ENCODE peak calls at places on chromosomes 1 and 21, in five cellular contexts. D is ovary, Q is tibial nerve, H is A549, F is stomach. Y is an unnamed sample.

GRCh38 chr1:212091438-212092121 is 56.0 kb downstream of the DTL start:
- DNase-seq in D (no peak), Q (no peak), H (no peak), F (no peak), Y (no peak)

GRCh38 chr1:116842654-116843053 is 67.1 kb upstream of the PTGFRN start:
- DNase-seq in D (no peak), Q (no peak), H (no peak), F (no peak), Y (no peak)

GRCh38 chr21:37276377-37276776 is 9.2 kb upstream of the VPS26C start:
- DNase-seq in D (no peak), Q (no peak), H (no peak), F (no peak), Y (no peak)

GRCh38 chr1:119159963-119160362 is 19.5 kb upstream of the WARS2 start:
- DNase-seq in D (no peak), Q (no peak), H (no peak), F (no peak), Y (no peak)

GRCh38 chr1:50704126-50704525 is 255.9 kb downstream of the FAF1 start:
- DNase-seq in D (no peak), Q (no peak), H (peak; percentile 17), F (no peak), Y (no peak)

GRCh38 chr1:57192256-57192655 is 226.4 kb upstream of the C8B start:
- DNase-seq in D (no peak), Q (no peak), H (no peak), F (no peak), Y (no peak)

GRCh38 chr1:184771190-184771691 is 16.6 kb upstream of the EDEM3 start:
- DNase-seq in D (no peak), Q (no peak), H (no peak), F (peak; percentile 33), Y (no peak)

GRCh38 chr1:117802546-117803257 is 126.7 kb downstream of the GDAP2 start:
- DNase-seq in D (no peak), Q (no peak), H (no peak), F (no peak), Y (no peak)

GRCh38 chr1:19467199-19468187 is 17.8 kb downstream of the CAPZB start:
- DNase-seq in D (no peak), Q (no peak), H (no peak), F (no peak), Y (no peak)

GRCh38 chr1:19466112-19466561 is 19.2 kb downstream of the CAPZB start:
- DNase-seq in D (peak; percentile 76), Q (no peak), H (no peak), F (no peak), Y (no peak)

GRCh38 chr1:19463204-19463803 is 22.0 kb downstream of the CAPZB start:
- DNase-seq in D (no peak), Q (no peak), H (no peak), F (no peak), Y (no peak)

GRCh38 chr1:19465123-19465522 is 20.2 kb downstream of the CAPZB start:
- DNase-seq in D (no peak), Q (no peak), H (no peak), F (no peak), Y (peak; percentile 86)

DNA sequence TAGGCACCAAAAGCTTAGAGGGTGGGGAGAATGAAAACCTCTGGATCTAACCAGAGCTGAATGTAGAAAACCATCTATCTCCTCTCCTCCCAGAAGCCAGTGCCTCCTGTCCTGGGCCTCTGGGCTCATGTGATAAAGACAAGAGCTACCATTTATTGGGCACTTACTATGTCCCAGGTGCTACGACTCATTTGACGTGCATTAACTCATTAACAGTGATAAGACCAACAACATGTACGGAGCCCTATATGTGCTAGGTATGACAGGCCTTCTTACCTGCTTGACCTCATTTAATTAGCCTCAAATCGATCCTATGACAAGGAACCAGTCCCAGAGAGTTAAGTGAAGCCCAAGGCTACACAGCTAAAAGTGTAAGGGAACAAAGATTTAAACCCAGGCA is 19.7 kb downstream of the CAPZB start:
- DNase-seq in D (no peak), Q (no peak), H (no peak), F (no peak), Y (no peak)
- H3K4me1 ChIP-seq in D (peaks cover 47% of the 10 kb centered on the region), Q (no peaks in the 10 kb centered on the region), H (peaks cover 33% of the 10 kb centered on the region), F (peaks cover 98% of the 10 kb centered on the region), Y (peaks cover 48% of the 10 kb centered on the region)

GRCh38 chr1:84509029-84509428 is 2.6 kb upstream of the GNG5 start:
- DNase-seq in D (no peak), Q (no peak), H (no peak), F (no peak), Y (no peak)

GRCh38 chr1:84508510-84508909 is 2.1 kb upstream of the GNG5 start:
- DNase-seq in D (no peak), Q (no peak), H (no peak), F (no peak), Y (no peak)

GRCh38 chr1:84510668-84511067 is 4.3 kb upstream of the GNG5 start:
- DNase-seq in D (no peak), Q (no peak), H (no peak), F (no peak), Y (no peak)

GRCh38 chr1:84506729-84507453 is 510 bp upstream of the GNG5 start:
- DNase-seq in D (no peak), Q (no peak), H (no peak), F (no peak), Y (no peak)

GRCh38 chr1:84510165-84510564 is 3.8 kb upstream of the GNG5 start:
- DNase-seq in D (no peak), Q (no peak), H (no peak), F (no peak), Y (no peak)
- H3K27ac ChIP-seq in D (no peak overlapping the region), Q (no peak overlapping the region), H (no peak overlapping the region), F (no peak overlapping the region), Y (no peak overlapping the region)

DNA sequence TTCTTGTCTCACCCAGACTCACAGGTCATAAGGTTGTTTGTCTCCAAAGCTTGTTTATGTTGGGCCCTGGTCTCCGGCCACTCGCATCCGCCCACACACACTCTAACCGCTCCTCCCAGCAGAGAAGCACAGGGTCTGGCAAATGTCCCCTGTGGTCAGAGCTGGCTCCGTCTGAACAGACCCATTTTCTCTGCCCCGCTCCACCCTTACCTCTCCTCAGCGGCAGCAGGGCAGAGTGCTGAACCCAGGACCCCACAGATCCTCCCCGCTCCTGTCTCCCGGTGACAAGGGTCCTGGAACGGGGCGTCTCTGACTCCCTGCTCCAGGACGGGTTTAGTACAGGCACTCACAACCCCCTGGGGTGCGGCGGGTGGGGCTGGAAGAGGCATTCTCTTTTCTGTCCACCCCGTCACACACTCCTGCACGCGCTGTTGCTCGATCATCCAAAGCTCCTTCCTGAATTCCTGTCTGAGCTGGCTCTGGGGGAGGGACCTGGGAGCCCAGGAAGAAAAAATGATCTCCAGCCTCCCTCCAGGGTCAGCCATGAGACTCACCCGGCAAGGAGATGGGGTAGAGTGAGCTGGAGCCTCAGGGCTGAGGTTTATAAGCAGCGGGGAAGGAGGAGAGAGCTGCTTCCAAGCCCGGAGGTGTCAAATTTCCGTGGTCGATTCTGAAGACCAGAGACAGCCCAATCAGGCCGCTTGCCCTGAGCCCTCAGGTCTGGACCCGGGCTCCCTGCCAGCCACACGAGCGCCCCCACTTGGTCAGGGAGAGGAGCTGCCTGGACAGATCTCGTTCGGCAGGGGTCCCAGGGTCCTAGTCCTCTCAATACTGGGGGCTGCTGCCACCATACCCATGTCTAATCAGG is at the start of gene S100A13:
- DNase-seq in D (peak; percentile 90), Q (peak; percentile 65), H (peak; percentile 91), F (peak; percentile 69), Y (peak; percentile 84)
- TF ChIP-seq POLR2A in D (peak; percentile 62), Q (no peak), H (peak; percentile 75), F (no peak), Y (peak; percentile 61)

DNA sequence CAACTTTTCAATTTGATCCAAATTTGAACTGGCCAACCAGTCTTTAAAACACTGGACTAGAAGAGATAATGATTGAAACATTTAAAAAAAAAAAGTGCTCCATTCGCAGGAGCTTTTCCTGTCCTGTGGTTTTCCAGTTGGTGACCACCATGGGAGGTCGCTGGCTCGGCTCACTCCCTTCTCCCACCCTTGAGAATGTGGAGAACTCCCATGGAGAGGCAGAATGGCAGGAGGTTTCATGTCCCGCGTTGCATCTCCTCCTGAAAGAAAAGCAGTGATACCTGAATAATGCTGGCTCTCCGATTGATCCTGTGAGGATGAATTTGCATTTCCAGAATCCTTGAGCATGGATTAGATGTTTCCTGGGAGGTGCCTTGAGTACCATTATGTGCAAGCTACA is 16.5 kb upstream of the MPZL1 start:
- DNase-seq in D (no peak), Q (no peak), H (no peak), F (no peak), Y (no peak)
- H3K4me1 ChIP-seq in D (no peaks in the 10 kb centered on the region), Q (no peaks in the 10 kb centered on the region), H (no peaks in the 10 kb centered on the region), F (no peaks in the 10 kb centered on the region), Y (no peaks in the 10 kb centered on the region)

GRCh38 chr1:41803656-41804055 is 115.1 kb downstream of the HIVEP3 start:
- DNase-seq in D (no peak), Q (no peak), H (no peak), F (no peak), Y (no peak)

GRCh38 chr1:41804176-41804575 is 114.5 kb downstream of the HIVEP3 start:
- DNase-seq in D (no peak), Q (no peak), H (no peak), F (no peak), Y (no peak)

GRCh38 chr1:41800237-41800902 is 118.4 kb downstream of the HIVEP3 start:
- DNase-seq in D (no peak), Q (no peak), H (no peak), F (no peak), Y (no peak)

GRCh38 chr1:41799723-41800122 is 119.0 kb downstream of the HIVEP3 start:
- DNase-seq in D (no peak), Q (no peak), H (no peak), F (no peak), Y (no peak)

GRCh38 chr1:41802532-41803501 is 115.9 kb downstream of the HIVEP3 start:
- DNase-seq in D (peak; percentile 37), Q (peak; percentile 49), H (no peak), F (no peak), Y (peak; percentile 73)
- H3K27ac ChIP-seq in D (no peak overlapping the region), Q (no peak overlapping the region), H (no peak overlapping the region), F (peak overlapping the region; percentile 58), Y (no peak overlapping the region)

GRCh38 chr1:214296860-214297699 is 16.1 kb downstream of the SMYD2 start:
- DNase-seq in D (no peak), Q (no peak), H (no peak), F (no peak), Y (no peak)

GRCh38 chr1:214290399-214291037 is 9.6 kb downstream of the SMYD2 start:
- DNase-seq in D (no peak), Q (no peak), H (no peak), F (no peak), Y (no peak)

GRCh38 chr1:214292317-214292716 is 11.4 kb downstream of the SMYD2 start:
- DNase-seq in D (no peak), Q (no peak), H (no peak), F (no peak), Y (no peak)

GRCh38 chr1:214295934-214296333 is 15.0 kb downstream of the SMYD2 start:
- DNase-seq in D (no peak), Q (no peak), H (no peak), F (no peak), Y (no peak)
- TF ChIP-seq POLR2A in D (no peak), Q (no peak), H (no peak), F (no peak), Y (no peak)

DNA sequence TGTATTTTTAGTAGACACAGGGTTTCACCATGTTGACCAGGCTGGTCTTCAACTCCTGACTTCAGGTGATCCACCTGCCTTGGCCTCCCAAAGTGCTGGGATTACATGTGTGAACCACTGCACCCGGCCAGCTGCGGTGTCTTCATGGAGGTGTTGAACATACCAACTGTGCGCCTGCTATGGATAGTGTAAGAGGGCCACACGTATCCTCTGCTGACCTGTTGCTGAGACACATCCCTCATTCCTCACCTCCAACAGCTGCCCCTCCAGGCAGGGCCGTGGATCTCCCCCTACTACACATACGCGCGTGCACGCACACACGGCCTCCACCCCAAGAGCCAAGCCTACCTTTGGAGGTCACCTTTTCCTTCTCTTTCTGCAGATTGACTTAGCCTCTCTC is 48.0 kb upstream of the PARP1 start:
- DNase-seq in D (no peak), Q (no peak), H (no peak), F (no peak), Y (no peak)
- H3K4me1 ChIP-seq in D (no peaks in the 10 kb centered on the region), Q (no peaks in the 10 kb centered on the region), H (no peaks in the 10 kb centered on the region), F (no peaks in the 10 kb centered on the region), Y (no peaks in the 10 kb centered on the region)